ENCODE peak calls at places on chromosomes 5 and 9, in four cellular contexts. V, M, R and P are unnamed samples. For H3K4me1, the result is how much of the 10 kb centered on the place peaks cover.

GRCh38 chr5:33049845-33050244 is 338.7 kb downstream of the NPR3 start:
- DNase-seq in V (no peak), M (peak), R (peak), P (no peak)

GRCh38 chr9:76658510-76659231 is 105.6 kb upstream of the PCA3 start:
- DNase-seq in V (peak), M (peak), R (peak), P (peak)

GRCh38 chr5:68024426-68024825 is 191.1 kb upstream of the PIK3R1 start:
- DNase-seq in V (no peak), M (no peak), R (no peak), P (no peak)

GRCh38 chr5:160514191-160514590 is 92.5 kb downstream of the PTTG1 start:
- DNase-seq in V (no peak), M (no peak), R (no peak), P (no peak)

GRCh38 chr5:33675958-33676464 is 215.8 kb downstream of the ADAMTS12 start:
- DNase-seq in V (no peak), M (no peak), R (no peak), P (peak)

GRCh38 chr9:129879991-129880653 is 44.9 kb downstream of the USP20 start:
- DNase-seq in V (no peak), M (no peak), R (no peak), P (no peak)

GRCh38 chr9:93600504-93600903 is 24.1 kb downstream of the PHF2 start:
- DNase-seq in V (no peak), M (no peak), R (no peak), P (peak)

GRCh38 chr5:68057186-68057585 is 158.4 kb upstream of the PIK3R1 start:
- DNase-seq in V (no peak), M (no peak), R (no peak), P (no peak)

GRCh38 chr5:169941542-169941941 is 38.8 kb downstream of the INSYN2B start:
- DNase-seq in V (no peak), M (no peak), R (no peak), P (no peak)

GRCh38 chr9:108383801-108384200 is 472.0 kb downstream of the ACTL7B start:
- DNase-seq in V (no peak), M (peak), R (no peak), P (peak)

GRCh38 chr5:91171322-91171721 is 211.8 kb downstream of the ARRDC3 start:
- DNase-seq in V (no peak), M (no peak), R (no peak), P (no peak)

GRCh38 chr5:170216262-170216864 is 16.4 kb upstream of the C5orf58 start:
- DNase-seq in V (peak), M (peak), R (peak), P (peak)

GRCh38 chr9:137303031-137303892 is 1.2 kb upstream of the NRARP start:
- DNase-seq in V (peak), M (no peak), R (peak), P (peak)

GRCh38 chr9:91711755-91712591 is 238.1 kb downstream of the ROR2 start:
- DNase-seq in V (no peak), M (peak), R (no peak), P (peak)

GRCh38 chr5:73789851-73790281 is 163.9 kb downstream of the ARHGEF28 start:
- DNase-seq in V (no peak), M (peak), R (no peak), P (peak)

GRCh38 chr5:40477856-40478546 is 201.7 kb upstream of the PTGER4 start:
- DNase-seq in V (no peak), M (peak), R (peak), P (no peak)

DNA sequence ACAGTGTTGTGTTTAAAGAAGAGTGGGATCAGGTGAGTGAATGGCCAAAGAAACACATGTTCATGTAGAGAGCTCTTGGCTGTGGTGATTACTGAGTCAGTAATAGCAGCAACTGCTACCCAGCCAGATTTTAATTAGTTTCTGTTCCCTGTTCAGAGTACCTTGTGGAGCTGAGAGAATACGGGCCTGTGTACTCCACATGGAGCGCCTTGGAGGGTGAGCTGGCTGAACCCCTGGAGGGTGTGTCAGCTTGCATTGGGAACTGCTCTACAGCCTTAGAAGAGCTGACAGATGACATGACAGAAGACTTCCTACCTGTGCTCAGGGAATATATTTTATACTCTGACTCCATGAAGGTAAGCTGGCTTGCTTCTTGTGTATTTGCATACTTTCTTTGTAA is 52.3 kb downstream of the SLC46A2 start:
- DNase-seq in V (no peak), M (no peak), R (no peak), P (no peak)
- H3K4me3 ChIP-seq in V (no peak), M (no peak), R (no peak), P (no peak)

DNA sequence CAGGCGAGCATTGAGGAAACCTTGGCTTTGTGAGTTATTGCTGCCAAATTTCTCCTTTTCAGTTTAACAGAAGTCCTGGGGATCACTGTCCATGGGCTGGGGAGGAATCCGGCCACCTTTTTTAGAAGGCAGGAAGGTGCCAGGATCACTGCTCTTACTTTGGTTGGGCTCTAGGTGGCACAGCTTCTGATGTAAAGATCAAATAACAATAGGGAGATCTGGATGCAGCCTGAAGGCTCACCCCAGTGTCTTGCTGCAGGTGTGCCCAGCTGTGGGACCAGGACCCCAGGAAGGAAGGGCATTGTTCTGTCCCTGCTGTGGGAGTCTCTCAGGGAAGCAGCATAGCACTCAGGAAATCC is 69.5 kb downstream of the DAB2IP start:
- DNase-seq in V (no peak), M (peak), R (peak), P (no peak)
- H3K4me1 ChIP-seq in V (under half), M (under half), R (half or more), P (under half)

GRCh38 chr9:87498046-87498815 is 564 bp downstream of the DAPK1 start:
- DNase-seq in V (peak), M (peak), R (peak), P (peak)
- TF ChIP-seq EZH2 in V (peak), M (no peak), R (no peak), P (no peak)

GRCh38 chr9:131257266-131258025 is 18.9 kb downstream of the FAM78A start:
- DNase-seq in V (no peak), M (no peak), R (no peak), P (no peak)

GRCh38 chr9:131254107-131254491 is 22.2 kb downstream of the FAM78A start:
- DNase-seq in V (peak), M (no peak), R (no peak), P (peak)

GRCh38 chr9:131258698-131259431 is 17.4 kb downstream of the FAM78A start:
- DNase-seq in V (no peak), M (no peak), R (no peak), P (no peak)

GRCh38 chr9:131258186-131258585 is 18.1 kb downstream of the FAM78A start:
- DNase-seq in V (no peak), M (peak), R (no peak), P (no peak)

DNA sequence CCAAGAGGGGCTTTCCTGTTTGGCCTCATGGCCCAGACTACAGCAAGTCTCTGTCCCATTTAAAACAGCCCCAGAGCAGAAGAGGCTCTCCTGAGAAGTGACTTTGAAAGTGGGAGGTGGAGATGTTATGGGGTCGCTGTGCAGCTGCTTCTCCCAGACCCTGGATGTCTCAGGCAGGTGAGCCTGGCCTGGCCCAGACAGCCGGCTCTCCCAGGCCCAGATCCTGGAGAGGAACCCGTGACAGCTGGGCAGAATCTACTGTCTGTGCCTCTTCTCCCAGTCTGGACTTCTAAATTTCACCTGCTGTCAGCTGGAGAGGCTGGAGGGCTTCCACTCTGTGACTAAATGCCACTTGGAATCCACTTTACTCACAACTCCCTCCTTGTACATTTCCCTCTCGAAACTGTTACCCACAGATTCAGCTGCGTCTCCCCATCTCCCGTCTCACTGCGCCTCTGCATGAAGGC is 20.5 kb downstream of the FAM78A start:
- DNase-seq in V (no peak), M (no peak), R (no peak), P (no peak)
- H3K4me3 ChIP-seq in V (no peak), M (no peak), R (no peak), P (no peak)

DNA sequence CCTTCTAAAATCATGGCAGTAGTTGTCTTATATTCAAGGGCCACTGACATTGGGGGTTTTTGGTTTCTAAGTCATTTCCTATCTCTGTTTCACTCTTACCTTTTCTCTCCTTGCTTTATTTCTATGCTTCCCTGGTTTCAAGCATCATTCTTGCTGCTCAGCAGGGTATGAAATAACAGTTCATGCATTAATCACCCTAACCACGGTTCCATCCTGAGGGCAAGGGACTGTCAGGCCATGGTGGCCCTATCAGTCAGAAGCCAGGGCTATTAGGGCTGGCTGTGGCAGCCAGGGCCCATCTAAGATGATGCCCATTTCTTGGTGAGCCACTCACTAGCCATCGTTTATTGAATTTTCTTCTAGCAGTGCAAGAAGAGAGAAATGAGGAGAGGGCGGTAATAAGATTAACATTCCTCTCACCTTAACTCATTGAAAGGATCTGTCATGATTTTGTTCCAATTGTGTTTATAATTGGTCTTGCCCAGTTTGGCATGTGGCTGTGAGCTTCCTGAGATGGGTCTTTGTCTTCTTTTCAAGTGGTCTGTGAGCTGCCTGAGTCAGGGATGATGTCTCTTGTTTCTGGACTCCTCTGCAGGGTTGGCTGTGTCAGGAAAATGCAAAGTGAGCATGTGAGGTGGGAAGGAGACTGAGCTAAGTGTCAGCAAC is 45.2 kb downstream of the CYSTM1 start:
- DNase-seq in V (peak), M (peak), R (peak), P (peak)
- H3K4me1 ChIP-seq in V (under half), M (under half), R (half or more), P (under half)

GRCh38 chr5:2175842-2176404 is 293.2 kb upstream of the IRX4 start:
- DNase-seq in V (no peak), M (no peak), R (no peak), P (no peak)

GRCh38 chr5:2175041-2175440 is 292.3 kb upstream of the IRX4 start:
- DNase-seq in V (no peak), M (no peak), R (no peak), P (no peak)

GRCh38 chr5:2172471-2172870 is 289.7 kb upstream of the IRX4 start:
- DNase-seq in V (no peak), M (no peak), R (no peak), P (no peak)

GRCh38 chr5:2174572-2174971 is 291.8 kb upstream of the IRX4 start:
- DNase-seq in V (no peak), M (no peak), R (no peak), P (no peak)

GRCh38 chr5:2173067-2173466 is 290.3 kb upstream of the IRX4 start:
- DNase-seq in V (no peak), M (no peak), R (no peak), P (no peak)
- TF ChIP-seq EZH2 in V (no peak), M (no peak), R (no peak), P (no peak)